ENCODE peak calls at places on chromosomes 11 and 22, in nine cellular contexts. E, K, C, L, J, B, S, O and W are unnamed samples.

GRCh38 chr11:107898270-107898669 is 30.0 kb upstream of the RAB39A start:
- DNase-seq in J (peak; percentile 35), O (no peak), K (peak; percentile 38), S (peak; percentile 43), C (peak; percentile 72), E (no peak), B (no peak), L (peak; percentile 24), W (no peak)

GRCh38 chr11:106091480-106092123 is 14.1 kb downstream of the AASDHPPT start:
- DNase-seq in B (no peak), O (no peak), L (peak; percentile 56), K (peak; percentile 48), E (no peak), S (no peak), C (peak; percentile 80), J (peak; percentile 69), W (no peak)

GRCh38 chr22:30575011-30575671 is 676 bp upstream of the GAL3ST1 start:
- DNase-seq in B (peak; percentile 74), K (no peak), J (no peak), L (no peak), C (peak; percentile 94), S (peak; percentile 84), E (no peak), O (peak; percentile 74), W (peak; percentile 39)

GRCh38 chr11:130652671-130653335 is 204.4 kb downstream of the ADAMTS15 start:
- DNase-seq in E (peak; percentile 79), S (no peak), L (no peak), B (peak; percentile 61), K (no peak), C (peak; percentile 98), O (no peak), J (no peak), W (no peak)

GRCh38 chr11:70078796-70079616 is 889 bp downstream of the ANO1 start:
- DNase-seq in L (no peak), S (peak; percentile 59), B (no peak), J (no peak), E (no peak), O (no peak), C (no peak), K (no peak), W (no peak)

GRCh38 chr11:71252782-71253730 is 679 bp upstream of the SHANK2 start:
- DNase-seq in S (no peak), C (peak; percentile 61), E (no peak), L (no peak), O (peak; percentile 74), K (peak; percentile 47), B (no peak), J (no peak), W (no peak)

GRCh38 chr11:120688166-120688565 is 176.6 kb downstream of the GRIK4 start:
- DNase-seq in C (peak; percentile 18), L (no peak), O (no peak), K (no peak), B (no peak), E (no peak), S (no peak), J (no peak), W (no peak)

GRCh38 chr22:43035250-43035649 is 20.3 kb upstream of the PACSIN2 start:
- DNase-seq in C (no peak), S (no peak), E (no peak), O (no peak), L (no peak), J (no peak), K (no peak), B (no peak), W (no peak)

GRCh38 chr11:93099811-93100210 is 98.0 kb downstream of the SLC36A4 start:
- DNase-seq in J (peak; percentile 23), C (peak; percentile 24), K (no peak), S (no peak), O (no peak), E (no peak), B (no peak), L (no peak), W (no peak)

GRCh38 chr11:73228268-73229134 is 10.4 kb downstream of the P2RY2 start:
- DNase-seq in B (peak; percentile 22), S (peak; percentile 17), K (no peak), E (no peak), J (no peak), C (no peak), O (no peak), L (no peak), W (no peak)

GRCh38 chr22:30668306-30668655 is 606 bp upstream of the DUSP18 start:
- DNase-seq in L (no peak), K (peak; percentile 8), B (no peak), C (no peak), E (no peak), O (no peak), S (no peak), J (no peak), W (no peak)

GRCh38 chr22:45871721-45872120 is 105.2 kb downstream of the WNT7B start:
- DNase-seq in B (no peak), J (no peak), E (no peak), K (no peak), S (no peak), L (no peak), O (no peak), C (no peak), W (no peak)

GRCh38 chr11:75667268-75667830 is 1.5 kb downstream of the MAP6 start:
- DNase-seq in B (peak; percentile 51), J (no peak), C (peak; percentile 21), K (peak; percentile 19), S (peak; percentile 82), O (no peak), E (no peak), L (no peak), W (no peak)
- H3K27ac ChIP-seq in B (no peak overlapping the region), J (no peak overlapping the region), C (no peak overlapping the region), K (no peak overlapping the region), S (peak overlapping the region; percentile 96), O (no peak overlapping the region), E (no peak overlapping the region), L (no peak overlapping the region), W (peak overlapping the region; percentile 90)

GRCh38 chr22:31874821-31875220 is 69.5 kb upstream of the YWHAH start:
- DNase-seq in L (no peak), E (no peak), B (no peak), J (no peak), C (no peak), S (no peak), O (no peak), K (no peak), W (no peak)

GRCh38 chr22:31871475-31871874 is 72.9 kb upstream of the YWHAH start:
- DNase-seq in L (no peak), O (no peak), E (no peak), K (no peak), J (no peak), C (no peak), S (no peak), B (no peak), W (no peak)

GRCh38 chr22:31872209-31872608 is 72.1 kb upstream of the YWHAH start:
- DNase-seq in J (no peak), C (peak; percentile 41), B (no peak), K (no peak), E (no peak), S (peak; percentile 46), L (no peak), O (no peak), W (no peak)

GRCh38 chr22:31867386-31868153 is 76.8 kb upstream of the YWHAH start:
- DNase-seq in E (no peak), O (no peak), L (no peak), C (no peak), J (no peak), K (no peak), B (no peak), S (no peak), W (no peak)

DNA sequence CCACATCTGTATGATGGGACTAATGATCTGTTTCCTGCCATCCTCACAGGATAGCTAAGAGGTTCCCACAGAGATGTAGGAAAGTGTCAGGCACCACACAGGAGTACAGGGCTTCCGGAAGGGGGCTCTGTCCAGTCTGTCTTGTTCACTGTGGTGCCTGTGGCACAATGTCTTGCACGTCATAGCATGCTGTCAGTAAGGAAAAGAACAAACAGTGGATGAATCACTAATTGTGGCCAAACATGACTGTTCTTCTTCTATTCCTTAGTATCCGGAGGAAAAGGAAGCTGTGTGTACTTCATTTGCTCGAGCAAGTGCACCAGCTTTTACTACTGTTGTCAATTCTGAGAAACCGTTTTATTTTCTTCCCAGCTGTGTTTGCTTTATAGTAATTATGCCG is 73.4 kb upstream of the YWHAH start:
- DNase-seq in S (no peak), J (peak; percentile 93), O (no peak), C (peak; percentile 41), E (no peak), K (peak; percentile 79), L (no peak), B (no peak), W (no peak)
- TF ChIP-seq CTCF in S (no peak), J (no peak), O (no peak), C (no peak), E (no peak), K (no peak), L (no peak), B (no peak), W (peak; percentile 42)

DNA sequence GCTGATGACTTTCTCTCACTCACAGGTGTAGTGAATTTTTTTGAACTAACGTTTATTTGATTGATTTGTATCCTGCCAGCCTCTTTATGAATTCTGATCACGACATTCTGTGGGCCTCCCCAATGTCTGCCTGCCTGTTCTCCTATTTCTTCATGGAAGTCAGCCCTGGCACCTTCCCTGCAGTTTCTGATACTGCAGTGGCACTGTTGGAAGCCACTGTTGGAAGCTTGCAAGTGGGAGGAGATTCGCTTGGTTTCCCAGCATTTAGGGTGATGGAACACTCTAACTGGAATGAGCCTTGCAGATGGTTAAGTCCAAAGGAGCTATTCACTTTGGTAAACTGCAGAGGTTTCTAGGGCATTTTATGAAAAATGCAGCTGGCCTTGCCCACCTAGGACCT is 1.3 kb upstream of the THY1 start:
- DNase-seq in C (no peak), S (no peak), E (no peak), O (no peak), L (no peak), J (no peak), K (no peak), B (no peak), W (no peak)
- H3K27ac ChIP-seq in C (no peak overlapping the region), S (peak overlapping the region; percentile 88), E (no peak overlapping the region), O (no peak overlapping the region), L (no peak overlapping the region), J (no peak overlapping the region), K (no peak overlapping the region), B (no peak overlapping the region), W (peak overlapping the region; percentile 88)

GRCh38 chr11:67466962-67467771 is 1.9 kb downstream of the TMEM134 start:
- DNase-seq in B (no peak), O (no peak), K (no peak), L (no peak), J (no peak), E (no peak), S (no peak), C (no peak), W (no peak)

GRCh38 chr11:67470337-67471002 is 1.4 kb upstream of the TMEM134 start:
- DNase-seq in O (no peak), S (no peak), C (no peak), E (no peak), J (no peak), B (no peak), L (no peak), K (no peak), W (no peak)

GRCh38 chr11:67468509-67468834 is 579 bp downstream of the TMEM134 start:
- DNase-seq in O (no peak), B (no peak), K (no peak), C (no peak), S (no peak), L (no peak), J (no peak), E (no peak), W (no peak)

GRCh38 chr11:67468056-67468455 is 995 bp downstream of the TMEM134 start:
- DNase-seq in J (peak; percentile 92), B (peak; percentile 66), K (peak; percentile 89), O (peak; percentile 93), C (no peak), L (no peak), S (peak; percentile 19), E (no peak), W (peak; percentile 58)

GRCh38 chr11:67468835-67469811 is at the start of gene TMEM134:
- DNase-seq in O (peak; percentile 91), C (peak; percentile 96), K (peak; percentile 89), J (peak; percentile 80), L (peak; percentile 57), S (peak; percentile 98), B (peak; percentile 94), E (peak; percentile 89), W (peak; percentile 96)
- TF ChIP-seq CTCF in O (no peak), C (peak; percentile 45), K (peak; percentile 57), J (peak; percentile 24), L (peak; percentile 76), S (peak; percentile 50), B (peak; percentile 46), E (peak; percentile 24), W (no peak)